ENCODE peak calls at places on chromosomes 7 and 10, in five cellular contexts. P, H, K, M and E are unnamed samples.

GRCh38 chr7:374706-375490 is 84.9 kb downstream of the FOXL3 start:
- DNase-seq in K (peak; percentile 13), P (no peak), M (no peak), H (no peak), E (no peak)

GRCh38 chr7:53521638-53522184 is 486.3 kb downstream of the POM121L12 start:
- DNase-seq in M (no peak), H (no peak), P (no peak), K (no peak), E (no peak)

GRCh38 chr10:17851611-17852010 is 42.5 kb downstream of the MRC1 start:
- DNase-seq in M (peak; percentile 55), P (no peak), H (no peak), K (peak; percentile 77), E (no peak)

GRCh38 chr7:102895602-102896001 is 17.2 kb upstream of the LRRC17 start:
- DNase-seq in H (no peak), M (no peak), P (peak; percentile 44), K (no peak), E (no peak)

GRCh38 chr7:6106140-6106904 is 75.1 kb downstream of the ANKRD61 start:
- DNase-seq in M (no peak), H (peak; percentile 45), K (no peak), P (peak; percentile 32), E (peak; percentile 49)

GRCh38 chr7:20393021-20394015 is 62.6 kb downstream of the ITGB8 start:
- DNase-seq in K (no peak), M (no peak), P (peak; percentile 34), H (no peak), E (no peak)

GRCh38 chr7:67896721-67897120 is 900.1 kb downstream of the TYW1 start:
- DNase-seq in P (no peak), H (no peak), M (no peak), K (no peak), E (no peak)

GRCh38 chr7:76108540-76109233 is 60.8 kb downstream of the MDH2 start:
- DNase-seq in K (peak; percentile 38), P (peak; percentile 41), M (no peak), H (no peak), E (peak; percentile 21)

GRCh38 chr10:10942441-10942840 is 75.2 kb upstream of the CELF2 start:
- DNase-seq in H (no peak), P (peak; percentile 23), M (no peak), K (no peak), E (peak; percentile 54)

GRCh38 chr10:103493911-103494877 is 689 bp downstream of the NEURL1 start:
- DNase-seq in K (no peak), H (no peak), M (no peak), P (no peak), E (peak; percentile 45)

GRCh38 chr10:116774728-116775151 is 32.4 kb upstream of the HSPA12A start:
- DNase-seq in P (no peak), H (no peak), M (no peak), K (no peak), E (no peak)

GRCh38 chr7:117937726-117938483 is 64.7 kb upstream of the CTTNBP2 start:
- DNase-seq in P (no peak), M (no peak), H (no peak), K (no peak), E (no peak)

GRCh38 chr7:2233876-2234275 is 1.1 kb upstream of the MAD1L1 start:
- DNase-seq in P (peak; percentile 72), H (no peak), M (no peak), K (no peak), E (no peak)

GRCh38 chr7:23332881-23333612 is 33.9 kb downstream of the MALSU1 start:
- DNase-seq in K (peak; percentile 64), M (peak; percentile 18), P (peak; percentile 50), H (no peak), E (peak; percentile 63)

DNA sequence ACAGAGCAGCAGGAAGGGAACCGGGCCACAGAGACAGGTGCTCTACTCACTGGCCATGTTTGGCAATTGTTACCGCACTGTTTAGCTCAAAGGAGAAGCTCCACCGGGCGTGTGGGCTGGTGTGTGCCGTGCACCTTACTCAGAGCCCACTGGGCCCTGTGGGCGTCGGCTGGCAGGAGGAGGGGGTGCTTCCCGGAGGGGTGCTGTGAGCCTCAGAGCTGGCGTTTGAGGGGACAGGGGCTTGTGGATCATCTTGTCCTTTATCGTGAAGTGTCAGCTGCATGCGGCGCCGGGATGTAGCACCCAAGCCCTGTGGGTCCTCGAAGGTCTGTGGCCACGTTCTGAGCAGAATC is 205.8 kb downstream of the DNAJB6 start:
- DNase-seq in P (no peak), K (no peak), M (no peak), H (no peak), E (no peak)
- H3K9me3 ChIP-seq in P (no peaks in the 10 kb centered on the region), K (no peaks in the 10 kb centered on the region), M (no peaks in the 10 kb centered on the region), H (no peaks in the 10 kb centered on the region), E (no peaks in the 10 kb centered on the region)

GRCh38 chr7:82051641-82052040 is 281.8 kb upstream of the HGF start:
- DNase-seq in P (no peak), H (no peak), K (no peak), M (no peak), E (no peak)
- H3K4me3 ChIP-seq in P (no peak overlapping the region), H (no peak overlapping the region), K (no peak overlapping the region), M (no peak overlapping the region), E (no peak overlapping the region)

GRCh38 chr10:42477170-42477569 is 161.2 kb downstream of the ZNF33B start:
- DNase-seq in H (no peak), P (no peak), M (no peak), K (no peak), E (no peak)

GRCh38 chr10:42479057-42479456 is 159.3 kb downstream of the ZNF33B start:
- DNase-seq in H (no peak), K (no peak), P (no peak), M (no peak), E (no peak)

GRCh38 chr10:42482411-42482810 is 156.0 kb downstream of the ZNF33B start:
- DNase-seq in H (no peak), P (no peak), M (no peak), K (no peak), E (peak; percentile 37)
- H3K9me3 ChIP-seq in H (no peaks in the 10 kb centered on the region), P (no peaks in the 10 kb centered on the region), M (no peaks in the 10 kb centered on the region), K (no peaks in the 10 kb centered on the region), E (no peaks in the 10 kb centered on the region)

GRCh38 chr10:80472234-80473095 is 18.4 kb downstream of the TSPAN14 start:
- DNase-seq in H (no peak), P (peak; percentile 88), M (no peak), K (no peak), E (peak; percentile 76)
- H3K4me3 ChIP-seq in H (peak overlapping the region; percentile 52), P (no peak overlapping the region), M (no peak overlapping the region), K (no peak overlapping the region), E (no peak overlapping the region)

GRCh38 chr7:123735539-123735938 is 13.3 kb downstream of the WASL start:
- DNase-seq in K (no peak), H (no peak), M (no peak), P (no peak), E (no peak)
- H3K9me3 ChIP-seq in K (peaks cover 15% of the 10 kb centered on the region), H (peaks cover 15% of the 10 kb centered on the region), M (no peaks in the 10 kb centered on the region), P (no peaks in the 10 kb centered on the region), E (no peaks in the 10 kb centered on the region)

GRCh38 chr7:110623436-110623835 is 467.5 kb upstream of the LRRN3 start:
- DNase-seq in H (no peak), P (no peak), M (no peak), K (no peak), E (no peak)
- H3K4me3 ChIP-seq in H (no peak overlapping the region), P (no peak overlapping the region), M (no peak overlapping the region), K (no peak overlapping the region), E (no peak overlapping the region)